ENCODE peak calls at places on chromosomes 6 and 20, in six cellular contexts. J is AG09309, Q is fibroblast of lung, Z is dorsolateral prefrontal cortex, X is H9, T is astrocyte of the spinal cord. D is an unnamed sample.

GRCh38 chr6:15892369-15892768 is 229.5 kb upstream of the DTNBP1 start:
- DNase-seq in T (no peak), X (no peak), Q (no peak), J (no peak), Z (no peak), D (no peak)

GRCh38 chr20:2342243-2342642 is 38.5 kb upstream of the TGM6 start:
- DNase-seq in X (no peak), J (no peak), Q (no peak), T (no peak), Z (no peak), D (no peak)

GRCh38 chr20:6664574-6664973 is 102.9 kb upstream of the BMP2 start:
- DNase-seq in T (no peak), Q (no peak), X (no peak), Z (no peak), J (no peak), D (no peak)

GRCh38 chr6:56387621-56388413 is 140.4 kb upstream of the COL21A1 start:
- DNase-seq in J (no peak), Q (peak; percentile 32), X (no peak), T (no peak), Z (no peak), D (no peak)

GRCh38 chr6:1609662-1610496 is at the start of gene FOXC1:
- DNase-seq in X (peak; percentile 79), Z (no peak), J (peak; percentile 85), Q (peak; percentile 86), T (peak; percentile 96), D (peak; percentile 90)

GRCh38 chr6:45436544-45437440 is 59.1 kb upstream of the SUPT3H start:
- DNase-seq in J (no peak), Q (peak; percentile 94), T (peak; percentile 79), X (no peak), Z (no peak), D (no peak)

GRCh38 chr6:16154904-16155303 is 26.0 kb downstream of the MYLIP start:
- DNase-seq in J (peak; percentile 61), T (peak; percentile 88), Z (no peak), Q (peak; percentile 89), X (no peak), D (no peak)

GRCh38 chr6:13673825-13674444 is 37.7 kb downstream of the RANBP9 start:
- DNase-seq in Z (no peak), J (no peak), T (no peak), Q (no peak), X (no peak), D (no peak)

GRCh38 chr6:75204222-75204958 is 1.5 kb downstream of the COL12A1 start:
- DNase-seq in T (peak; percentile 95), Q (peak; percentile 92), Z (peak; percentile 79), J (no peak), X (peak; percentile 79), D (peak; percentile 75)

GRCh38 chr20:10171864-10172751 is 46.5 kb upstream of the SNAP25 start:
- DNase-seq in T (peak; percentile 46), Q (peak; percentile 64), X (peak; percentile 78), J (no peak), Z (peak; percentile 71), D (peak; percentile 39)

GRCh38 chr6:6661684-6662083 is 73.2 kb downstream of the LY86 start:
- DNase-seq in X (no peak), T (no peak), Q (no peak), J (no peak), Z (no peak), D (no peak)

GRCh38 chr6:143949962-143950361 is 58.1 kb downstream of the PLAGL1 start:
- DNase-seq in J (no peak), Q (no peak), T (no peak), Z (no peak), X (no peak), D (no peak)

GRCh38 chr6:39203804-39204495 is 25.3 kb downstream of the KCNK5 start:
- DNase-seq in J (no peak), X (peak; percentile 51), Q (no peak), T (no peak), Z (no peak), D (no peak)

GRCh38 chr6:85449818-85450577 is at the start of gene NT5E:
- DNase-seq in Q (peak; percentile 75), X (peak; percentile 89), J (no peak), Z (peak; percentile 70), T (peak; percentile 90), D (peak; percentile 71)

GRCh38 chr6:167139761-167140160 is 16.9 kb downstream of the CCR6 start:
- DNase-seq in J (no peak), Q (no peak), T (no peak), Z (no peak), X (no peak), D (no peak)

GRCh38 chr6:109083657-109084056 is 11.0 kb downstream of the SESN1 start:
- DNase-seq in Z (no peak), T (no peak), J (no peak), X (no peak), Q (no peak), D (no peak)

GRCh38 chr6:4401408-4402367 is 266.3 kb upstream of the ECI2 start:
- DNase-seq in J (no peak), Z (no peak), Q (peak; percentile 25), T (no peak), X (no peak), D (no peak)

GRCh38 chr6:34142046-34142445 is 3.8 kb downstream of the GRM4 start:
- DNase-seq in T (no peak), Z (no peak), J (no peak), Q (no peak), X (no peak), D (no peak)

GRCh38 chr6:45432944-45433343 is 55.2 kb upstream of the SUPT3H start:
- DNase-seq in Z (no peak), T (peak; percentile 74), X (no peak), J (no peak), Q (peak; percentile 79), D (no peak)

GRCh38 chr20:53652090-53652858 is 58.6 kb upstream of the ZNF217 start:
- DNase-seq in J (no peak), Q (no peak), T (no peak), Z (no peak), X (no peak), D (no peak)

GRCh38 chr6:162055365-162055764 is 672.2 kb downstream of the PRKN start:
- DNase-seq in X (peak; percentile 47), J (no peak), Q (no peak), T (no peak), Z (no peak), D (no peak)

GRCh38 chr6:8527818-8528217 is 92.5 kb upstream of the SLC35B3 start:
- DNase-seq in Q (no peak), J (no peak), Z (no peak), T (no peak), X (no peak), D (no peak)

GRCh38 chr6:169589293-169589692 is 112.5 kb downstream of the WDR27 start:
- DNase-seq in T (peak; percentile 89), J (no peak), Q (peak; percentile 85), X (no peak), Z (no peak), D (no peak)

GRCh38 chr6:3745566-3746118 is 5.9 kb downstream of the PXDC1 start:
- DNase-seq in T (no peak), Q (no peak), Z (no peak), J (no peak), X (no peak), D (no peak)

GRCh38 chr6:1035419-1035818 is 276.5 kb upstream of the FOXQ1 start:
- DNase-seq in Q (no peak), X (no peak), Z (no peak), T (no peak), J (no peak), D (no peak)

GRCh38 chr20:17762873-17763557 is 63.2 kb downstream of the BANF2 start:
- DNase-seq in T (no peak), X (peak; percentile 49), J (no peak), Z (no peak), Q (no peak), D (no peak)

GRCh38 chr6:106574729-106575458 is 54.4 kb downstream of the RTN4IP1 start:
- DNase-seq in Q (peak; percentile 88), Z (no peak), X (no peak), T (peak; percentile 81), J (peak; percentile 29), D (no peak)

GRCh38 chr6:122122686-122123085 is 276.8 kb upstream of the HSF2 start:
- DNase-seq in X (no peak), Q (no peak), J (no peak), Z (no peak), T (no peak), D (no peak)
- TF ChIP-seq CTCF in X (no peak), Q (no peak), J (no peak), Z (no peak), T (no peak), D (no peak)

GRCh38 chr20:22289442-22289841 is 294.9 kb downstream of the FOXA2 start:
- DNase-seq in Q (no peak), Z (no peak), T (no peak), X (no peak), J (no peak), D (no peak)

GRCh38 chr20:22288957-22289356 is 295.4 kb downstream of the FOXA2 start:
- DNase-seq in Z (no peak), J (no peak), T (no peak), X (no peak), Q (no peak), D (no peak)

GRCh38 chr20:22282696-22283095 is 301.7 kb downstream of the FOXA2 start:
- DNase-seq in X (no peak), T (no peak), Z (no peak), Q (no peak), J (no peak), D (no peak)

GRCh38 chr20:22288156-22288555 is 296.2 kb downstream of the FOXA2 start:
- DNase-seq in T (no peak), Z (no peak), Q (no peak), J (no peak), X (no peak), D (no peak)

GRCh38 chr20:22285555-22285954 is 298.8 kb downstream of the FOXA2 start:
- DNase-seq in X (no peak), Q (no peak), J (no peak), T (no peak), Z (no peak), D (no peak)
- TF ChIP-seq CTCF in X (peak; percentile 24), Q (no peak), J (no peak), T (no peak), Z (no peak), D (no peak)

DNA sequence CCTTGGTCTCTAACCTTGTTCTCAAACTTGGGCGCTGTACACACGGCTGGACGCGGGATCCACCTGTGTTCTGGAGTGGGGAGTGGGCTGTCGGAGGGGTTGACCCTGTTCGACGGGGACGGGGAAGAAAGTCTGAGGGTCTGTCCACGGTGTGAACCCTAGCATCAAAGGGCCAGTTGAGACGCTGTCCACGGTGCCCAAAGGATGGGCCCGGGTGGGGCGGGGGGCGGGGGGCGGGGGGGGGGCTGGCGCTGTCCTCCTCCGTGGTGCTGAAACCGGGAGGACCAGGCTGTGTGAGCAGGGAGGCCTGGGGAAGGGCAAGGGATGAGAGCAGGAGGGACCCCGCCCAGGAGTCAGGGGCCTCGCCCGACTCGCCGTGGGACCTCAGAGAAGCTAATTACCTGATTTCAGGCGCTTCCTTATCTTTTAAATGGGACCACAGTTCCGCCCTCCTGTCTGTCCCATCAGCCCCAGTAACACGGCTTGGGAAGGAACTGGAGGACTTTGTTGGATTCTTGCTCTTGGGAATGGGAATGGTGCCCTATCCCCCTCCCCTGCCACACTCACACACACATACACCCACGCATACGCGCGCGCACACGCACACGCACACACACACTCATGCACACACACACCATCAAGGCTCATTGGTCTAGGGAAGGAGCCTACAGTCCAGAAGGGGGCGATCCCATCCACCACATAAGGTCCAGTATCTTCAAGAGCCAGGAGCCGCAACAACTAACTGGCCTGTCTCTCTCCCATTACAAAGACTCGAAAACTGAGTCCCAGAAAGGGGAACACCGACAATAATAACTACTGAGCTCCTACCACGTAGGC is 1.0 kb upstream of the VSTM2L start:
- DNase-seq in J (peak; percentile 34), Q (peak; percentile 72), T (peak; percentile 70), X (peak; percentile 71), Z (peak; percentile 48), D (peak; percentile 38)
- TF ChIP-seq CTCF in J (peak; percentile 64), Q (peak; percentile 57), T (peak; percentile 69), X (peak; percentile 69), Z (peak; percentile 32), D (no peak)

GRCh38 chr6:94323853-94324252 is 904.5 kb upstream of the EPHA7 start:
- DNase-seq in Z (no peak), J (no peak), T (no peak), Q (no peak), X (peak; percentile 48), D (no peak)
- TF ChIP-seq CTCF in Z (no peak), J (no peak), T (peak; percentile 37), Q (no peak), X (peak; percentile 55), D (no peak)

D was measured in endothelial cell.